ENCODE peak calls at places on chromosomes 3 and 15, in ten cellular contexts. Z, P, V, J, M, R, G, I, A and B are unnamed samples.

GRCh38 chr15:56871180-56871579 is 47.3 kb upstream of the TCF12 start:
- DNase-seq in G (no peak), J (no peak), Z (no peak), P (no peak), R (peak; percentile 70), M (no peak), I (peak; percentile 59), V (peak; percentile 45), A (peak; percentile 60), B (no peak)

GRCh38 chr3:148379763-148380162 is 317.9 kb upstream of the AGTR1 start:
- DNase-seq in Z (no peak), V (peak; percentile 41), M (peak; percentile 40), R (peak; percentile 13), J (no peak), A (peak; percentile 16), G (no peak), P (no peak), I (peak; percentile 49), B (no peak)

GRCh38 chr3:160154033-160154432 is 71.2 kb upstream of the C3orf80 start:
- DNase-seq in A (no peak), M (no peak), G (no peak), R (no peak), P (no peak), J (no peak), V (no peak), Z (no peak), I (peak; percentile 50), B (no peak)

GRCh38 chr15:39736646-39737550 is 45.7 kb downstream of the FSIP1 start:
- DNase-seq in R (no peak), Z (no peak), I (no peak), M (no peak), G (no peak), J (no peak), P (no peak), A (no peak), V (no peak), B (no peak)

GRCh38 chr3:179608931-179609720 is 4.5 kb downstream of the NDUFB5 start:
- DNase-seq in I (no peak), G (peak; percentile 45), M (no peak), J (no peak), Z (no peak), V (no peak), A (no peak), P (peak; percentile 76), R (no peak), B (no peak)

GRCh38 chr3:78872195-78872594 is 895.6 kb downstream of the ROBO1 start:
- DNase-seq in I (peak; percentile 35), R (no peak), M (no peak), V (no peak), Z (no peak), G (no peak), A (no peak), P (no peak), J (no peak), B (no peak)

GRCh38 chr3:149967067-149967685 is 3.5 kb downstream of the PFN2 start:
- DNase-seq in I (peak; percentile 44), M (no peak), P (peak; percentile 26), Z (no peak), J (peak; percentile 59), G (no peak), A (no peak), V (peak; percentile 32), R (peak; percentile 25), B (no peak)

GRCh38 chr3:193148678-193149473 is 92.1 kb upstream of the PLAAT1 start:
- DNase-seq in V (no peak), R (no peak), I (no peak), P (no peak), Z (no peak), G (no peak), M (no peak), A (no peak), J (no peak), B (no peak)

GRCh38 chr3:107676469-107677309 is 153.9 kb downstream of the BBX start:
- DNase-seq in J (peak; percentile 29), V (peak; percentile 18), Z (no peak), R (peak; percentile 20), A (no peak), G (no peak), M (no peak), P (peak; percentile 28), I (peak; percentile 30), B (peak; percentile 35)

GRCh38 chr15:65666257-65666656 is 44.5 kb downstream of the SLC24A1 start:
- DNase-seq in P (peak; percentile 9), M (no peak), A (peak; percentile 32), V (no peak), Z (no peak), J (no peak), R (no peak), I (peak; percentile 57), G (no peak), B (no peak)

GRCh38 chr3:46076606-46077005 is 49.3 kb upstream of the XCR1 start:
- DNase-seq in M (no peak), V (no peak), G (no peak), P (peak; percentile 54), R (no peak), A (no peak), Z (no peak), I (no peak), J (no peak), B (no peak)